ENCODE peak calls at places on chromosome 14, in eight cellular contexts. L is HCT116; S is stimulated activated effector memory CD8-positive, alpha-beta T cell treated with anti-CD3 and anti-CD28 coated beads, Interleukin-12 subunit alpha, Interleukin-12 subunit beta, amount 100 ng/mL, for 72 hours; F is NCI-H226; H is amniotic stem cell; X is astrocyte of the spinal cord; O is cardiac muscle cell; Q is central memory CD4-positive, alpha-beta T cell. V is an unnamed sample.

GRCh38 chr14:61516125-61516740 is 179.1 kb upstream of the HIF1A start:
- DNase-seq in L (no peak), S (no peak), F (no peak), H (no peak), X (no peak), O (peak; percentile 50), Q (no peak), V (no peak)

GRCh38 chr14:97544581-97544980 is 747.4 kb downstream of the VRK1 start:
- DNase-seq in L (no peak), S (no peak), F (no peak), H (no peak), X (no peak), O (no peak), Q (no peak), V (no peak)

GRCh38 chr14:95313707-95314106 is 6.0 kb downstream of the CLMN start:
- DNase-seq in L (no peak), S (no peak), F (peak; percentile 90), H (no peak), X (peak; percentile 32), O (peak; percentile 89), Q (no peak), V (peak; percentile 33)

GRCh38 chr14:104726600-104727451 is 2.8 kb downstream of the ADSS1 start:
- DNase-seq in L (no peak), S (no peak), F (no peak), H (no peak), X (no peak), O (no peak), Q (no peak), V (no peak)

GRCh38 chr14:54000341-54000811 is 43.8 kb upstream of the BMP4 start:
- DNase-seq in L (no peak), S (no peak), F (peak; percentile 98), H (peak; percentile 26), X (peak; percentile 47), O (peak; percentile 56), Q (no peak), V (no peak)

GRCh38 chr14:78319826-78320635 is 149.9 kb downstream of the NRXN3 start:
- DNase-seq in L (no peak), S (no peak), F (no peak), H (no peak), X (no peak), O (no peak), Q (no peak), V (no peak)

GRCh38 chr14:61876362-61877049 is 114.3 kb downstream of the SNAPC1 start:
- DNase-seq in L (no peak), S (no peak), F (no peak), H (no peak), X (no peak), O (no peak), Q (no peak), V (no peak)

GRCh38 chr14:41718477-41719166 is 111.9 kb downstream of the LRFN5 start:
- DNase-seq in L (no peak), S (no peak), F (no peak), H (no peak), X (no peak), O (no peak), Q (no peak), V (no peak)

GRCh38 chr14:70563869-70564268 is 29.1 kb upstream of the ADAM20 start:
- DNase-seq in L (no peak), S (no peak), F (no peak), H (no peak), X (no peak), O (no peak), Q (no peak), V (no peak)

GRCh38 chr14:97196336-97196735 is 399.2 kb downstream of the VRK1 start:
- DNase-seq in L (no peak), S (no peak), F (no peak), H (no peak), X (no peak), O (no peak), Q (no peak), V (no peak)

GRCh38 chr14:89495718-89496117 is 78.7 kb upstream of the FOXN3 start:
- DNase-seq in L (no peak), S (no peak), F (no peak), H (no peak), X (no peak), O (no peak), Q (no peak), V (no peak)

GRCh38 chr14:58662759-58663158 is 25.0 kb downstream of the DACT1 start:
- DNase-seq in L (no peak), S (no peak), F (no peak), H (no peak), X (no peak), O (no peak), Q (no peak), V (no peak)

GRCh38 chr14:75673345-75673744 is 12.3 kb downstream of the TTLL5 start:
- DNase-seq in L (no peak), S (no peak), F (no peak), H (no peak), X (no peak), O (no peak), Q (no peak), V (no peak)

GRCh38 chr14:30240002-30240401 is 312.4 kb upstream of the PRKD1 start:
- DNase-seq in L (no peak), S (no peak), F (no peak), H (no peak), X (no peak), O (no peak), Q (no peak), V (no peak)

GRCh38 chr14:64692189-64692588 is 12.0 kb upstream of the PLEKHG3 start:
- DNase-seq in L (no peak), S (no peak), F (no peak), H (no peak), X (no peak), O (no peak), Q (no peak), V (no peak)

V was measured in thyroid gland.